ENCODE peak calls at places on chromosomes 11 and 22, in eight cellular contexts. H is AG04450; F is left ventricle myocardium superior; U is right lobe of liver; C is stimulated activated CD4-positive, alpha-beta T cell treated with anti-CD3 and anti-CD28 coated beads, Interleukin-2, amount 100 ng/mL, for 48 hours; M is naive thymus-derived CD4-positive, alpha-beta T cell; D is mucosa of gallbladder; Z is HCT116. J is an unnamed sample.
A peak's percentile ranks its signal among the peaks of the same experiment; 100 is the strongest.

GRCh38 chr11:2219318-2220017 is 47.9 kb upstream of the TH start:
- DNase-seq in D (no peak), M (no peak), Z (no peak), H (no peak), C (no peak), U (no peak), F (no peak), J (no peak)

GRCh38 chr11:48111941-48112340 is 104.7 kb upstream of the OR4B1 start:
- DNase-seq in D (no peak), F (no peak), U (peak; percentile 22), C (no peak), Z (no peak), M (no peak), H (no peak), J (no peak)

GRCh38 chr11:64918056-64918455 is 1.0 kb upstream of the ATG2A start:
- DNase-seq in M (no peak), U (no peak), D (no peak), H (peak; percentile 23), Z (no peak), C (no peak), F (no peak), J (no peak)

GRCh38 chr11:100308202-100308601 is 378.9 kb upstream of the ARHGAP42 start:
- DNase-seq in F (no peak), U (no peak), D (no peak), H (no peak), M (no peak), Z (no peak), C (no peak), J (no peak)

GRCh38 chr22:37316875-37317371 is 34.6 kb downstream of the CYTH4 start:
- DNase-seq in C (peak; percentile 71), D (peak; percentile 83), Z (peak; percentile 90), M (peak; percentile 57), U (peak; percentile 85), F (peak; percentile 72), H (peak; percentile 66), J (peak; percentile 73)

GRCh38 chr22:30855677-30856518 is 112.7 kb downstream of the MORC2 start:
- DNase-seq in H (no peak), C (no peak), M (no peak), U (no peak), F (no peak), Z (no peak), D (no peak), J (no peak)

GRCh38 chr22:24200616-24201212 is 19.4 kb downstream of the SUSD2 start:
- DNase-seq in F (no peak), U (no peak), Z (peak; percentile 67), D (no peak), H (no peak), M (no peak), C (no peak), J (no peak)

GRCh38 chr22:19450363-19451175 is 3.1 kb upstream of the C22orf39 start:
- DNase-seq in C (no peak), D (no peak), Z (no peak), F (no peak), U (no peak), H (no peak), M (no peak), J (no peak)

GRCh38 chr11:62501432-62501891 is 45.1 kb downstream of the AHNAK start:
- DNase-seq in C (no peak), Z (no peak), M (no peak), F (peak; percentile 83), U (peak; percentile 82), D (peak; percentile 77), H (no peak), J (no peak)

GRCh38 chr22:48756146-48757111 is 1071.2 kb downstream of the BRD1 start:
- DNase-seq in C (no peak), M (no peak), H (no peak), Z (no peak), D (peak; percentile 3), U (peak; percentile 39), F (no peak), J (no peak)

GRCh38 chr11:21561589-21561988 is 631.3 kb upstream of the ANO5 start:
- DNase-seq in D (no peak), Z (no peak), F (no peak), C (no peak), H (no peak), M (no peak), U (no peak), J (no peak)

GRCh38 chr11:123069878-123070821 is 8.2 kb upstream of the HSPA8 start:
- DNase-seq in H (no peak), M (peak; percentile 70), F (no peak), D (no peak), C (no peak), U (no peak), Z (no peak), J (no peak)

GRCh38 chr11:88692306-88692705 is 354.8 kb upstream of the CTSC start:
- DNase-seq in H (no peak), M (no peak), Z (no peak), C (no peak), U (no peak), D (no peak), F (no peak), J (no peak)

GRCh38 chr11:46063138-46063537 is 58.1 kb downstream of the PHF21A start:
- DNase-seq in U (no peak), Z (no peak), H (no peak), F (no peak), D (no peak), M (no peak), C (no peak), J (no peak)

GRCh38 chr22:46542011-46542985 is 4.9 kb upstream of the CELSR1 start:
- DNase-seq in U (peak; percentile 78), H (no peak), F (peak; percentile 85), D (peak; percentile 63), Z (no peak), M (peak; percentile 59), C (peak; percentile 69), J (peak; percentile 71)

GRCh38 chr11:12397953-12398352 is 20.6 kb downstream of the PARVA start:
- DNase-seq in M (no peak), H (peak; percentile 98), F (peak; percentile 75), D (peak; percentile 55), C (no peak), U (no peak), Z (no peak), J (no peak)

GRCh38 chr11:64415286-64415685 is 56.3 kb downstream of the RPS6KA4 start:
- DNase-seq in D (no peak), F (no peak), H (no peak), Z (no peak), U (no peak), M (no peak), C (no peak), J (no peak)

GRCh38 chr22:37431366-37431765 is 4.1 kb upstream of the ELFN2 start:
- DNase-seq in D (no peak), F (peak; percentile 6), H (no peak), C (no peak), U (no peak), M (no peak), Z (peak; percentile 34), J (no peak)

GRCh38 chr11:65890324-65891179 is at the start of gene CCDC85B:
- DNase-seq in Z (peak; percentile 84), U (peak; percentile 98), C (peak; percentile 97), F (peak; percentile 100), H (peak; percentile 89), D (peak; percentile 99), M (peak; percentile 97), J (peak; percentile 99)

GRCh38 chr11:69391192-69392103 is 90.0 kb upstream of the LINC01488 start:
- DNase-seq in H (no peak), M (no peak), U (peak; percentile 28), C (no peak), D (no peak), F (no peak), Z (no peak), J (no peak)

GRCh38 chr22:37284807-37285355 is 2.6 kb downstream of the CYTH4 start:
- DNase-seq in Z (no peak), M (peak; percentile 33), C (no peak), F (peak; percentile 64), D (peak; percentile 61), U (peak; percentile 56), H (no peak), J (peak; percentile 63)

GRCh38 chr11:47391077-47391583 is 12.8 kb upstream of the SPI1 start:
- DNase-seq in U (no peak), M (no peak), H (no peak), F (peak; percentile 61), C (no peak), D (no peak), Z (no peak), J (no peak)

GRCh38 chr11:7246179-7246578 is 5.5 kb upstream of the SYT9 start:
- DNase-seq in F (no peak), H (no peak), Z (no peak), M (no peak), C (no peak), U (no peak), D (no peak), J (no peak)

GRCh38 chr11:60657880-60658279 is 41.5 kb upstream of the MS4A8 start:
- DNase-seq in D (peak; percentile 12), F (no peak), M (no peak), C (no peak), Z (no peak), U (peak; percentile 47), H (no peak), J (no peak)

GRCh38 chr22:44622147-44622427 is 79.9 kb upstream of the PRR5 start:
- DNase-seq in Z (no peak), H (no peak), F (no peak), D (no peak), M (no peak), C (no peak), U (no peak), J (no peak)

J was measured in activated CD8-positive, alpha-beta memory T cell treated with anti-CD3 and anti-CD28 coated beads, Interleukin-2, amount 50 U/mL, for 4 hours.